ENCODE peak calls at places on chromosomes 7 and 10, in four cellular contexts. One of them, this sample, is unnamed.
A peak's percentile ranks its signal among the peaks of the same experiment; 100 is the strongest.

GRCh38 chr10:33832124-33832787 is 497.8 kb upstream of the NRP1 start:
- DNase-seq in right cardiac atrium: no peak
- DNase-seq in GM06990: no peak
- DNase-seq in CD8-positive, alpha-beta T cell: no peak
- DNase-seq in this sample: no peak

GRCh38 chr7:157896774-157897555 is 560.2 kb downstream of the DNAJB6 start:
- DNase-seq in right cardiac atrium: no peak
- DNase-seq in GM06990: no peak
- DNase-seq in CD8-positive, alpha-beta T cell: no peak
- DNase-seq in this sample: no peak

GRCh38 chr10:92571649-92572048 is 2.2 kb downstream of the IDE start:
- DNase-seq in right cardiac atrium: no peak
- DNase-seq in GM06990: no peak
- DNase-seq in CD8-positive, alpha-beta T cell: no peak
- DNase-seq in this sample: no peak

GRCh38 chr10:104054430-104054829 is 31.2 kb downstream of the COL17A1 start:
- DNase-seq in right cardiac atrium: no peak
- DNase-seq in GM06990: no peak
- DNase-seq in CD8-positive, alpha-beta T cell: no peak
- DNase-seq in this sample: peak; percentile 81

GRCh38 chr7:155764432-155764798 is 47.8 kb downstream of the SHH start:
- DNase-seq in right cardiac atrium: no peak
- DNase-seq in GM06990: no peak
- DNase-seq in CD8-positive, alpha-beta T cell: peak; percentile 32
- DNase-seq in this sample: no peak

GRCh38 chr7:24862461-24862860 is 105.2 kb upstream of the GSDME start:
- DNase-seq in right cardiac atrium: no peak
- DNase-seq in GM06990: no peak
- DNase-seq in CD8-positive, alpha-beta T cell: no peak
- DNase-seq in this sample: no peak

GRCh38 chr10:113922787-113923570 is 68.5 kb downstream of the NHLRC2 start:
- DNase-seq in right cardiac atrium: no peak
- DNase-seq in GM06990: peak; percentile 13
- DNase-seq in CD8-positive, alpha-beta T cell: no peak
- DNase-seq in this sample: no peak

GRCh38 chr7:35259555-35259954 is 5.7 kb upstream of the TBX20 start:
- DNase-seq in right cardiac atrium: no peak
- DNase-seq in GM06990: no peak
- DNase-seq in CD8-positive, alpha-beta T cell: no peak
- DNase-seq in this sample: no peak

GRCh38 chr7:119594956-119595355 is 678.0 kb upstream of the KCND2 start:
- DNase-seq in right cardiac atrium: no peak
- DNase-seq in GM06990: no peak
- DNase-seq in CD8-positive, alpha-beta T cell: no peak
- DNase-seq in this sample: no peak

GRCh38 chr10:92822964-92823363 is 25.4 kb upstream of the EXOC6 start:
- DNase-seq in right cardiac atrium: no peak
- DNase-seq in GM06990: no peak
- DNase-seq in CD8-positive, alpha-beta T cell: no peak
- DNase-seq in this sample: no peak

GRCh38 chr7:7103343-7104313 is 78.7 kb upstream of the C1GALT1 start:
- DNase-seq in right cardiac atrium: no peak
- DNase-seq in GM06990: no peak
- DNase-seq in CD8-positive, alpha-beta T cell: no peak
- DNase-seq in this sample: no peak

GRCh38 chr7:150931199-150931869 is 46.8 kb downstream of the KCNH2 start:
- DNase-seq in right cardiac atrium: no peak
- DNase-seq in GM06990: no peak
- DNase-seq in CD8-positive, alpha-beta T cell: peak; percentile 38
- DNase-seq in this sample: no peak

GRCh38 chr10:132627736-132628512 is 90.3 kb downstream of the INPP5A start:
- DNase-seq in right cardiac atrium: peak; percentile 62
- DNase-seq in GM06990: no peak
- DNase-seq in CD8-positive, alpha-beta T cell: no peak
- DNase-seq in this sample: peak; percentile 40

GRCh38 chr7:154973381-154973780 is 29.5 kb downstream of the PAXIP1 start:
- DNase-seq in right cardiac atrium: no peak
- DNase-seq in GM06990: no peak
- DNase-seq in CD8-positive, alpha-beta T cell: no peak
- DNase-seq in this sample: no peak

GRCh38 chr7:3149231-3149960 is 105.7 kb upstream of the CARD11 start:
- DNase-seq in right cardiac atrium: no peak
- DNase-seq in GM06990: no peak
- DNase-seq in CD8-positive, alpha-beta T cell: no peak
- DNase-seq in this sample: no peak

GRCh38 chr7:155594961-155595366 is 48.6 kb upstream of the CNPY1 start:
- DNase-seq in right cardiac atrium: no peak
- DNase-seq in GM06990: no peak
- DNase-seq in CD8-positive, alpha-beta T cell: no peak
- DNase-seq in this sample: no peak

GRCh38 chr7:151059362-151060112 is at the start of gene SLC4A2:
- DNase-seq in right cardiac atrium: peak; percentile 85
- DNase-seq in GM06990: peak; percentile 86
- DNase-seq in CD8-positive, alpha-beta T cell: peak; percentile 73
- DNase-seq in this sample: peak; percentile 74

GRCh38 chr7:55100172-55100961 is 81.5 kb downstream of the EGFR start:
- DNase-seq in right cardiac atrium: peak; percentile 84
- DNase-seq in GM06990: no peak
- DNase-seq in CD8-positive, alpha-beta T cell: no peak
- DNase-seq in this sample: no peak

GRCh38 chr7:141402277-141402996 is 148.8 kb upstream of the AGK start:
- DNase-seq in right cardiac atrium: no peak
- DNase-seq in GM06990: no peak
- DNase-seq in CD8-positive, alpha-beta T cell: no peak
- DNase-seq in this sample: no peak

GRCh38 chr10:2881720-2882459 is 185.5 kb upstream of the PFKP start:
- DNase-seq in right cardiac atrium: no peak
- DNase-seq in GM06990: no peak
- DNase-seq in CD8-positive, alpha-beta T cell: no peak
- DNase-seq in this sample: no peak

GRCh38 chr10:95245425-95246055 is 45.3 kb downstream of the PDLIM1 start:
- DNase-seq in right cardiac atrium: no peak
- DNase-seq in GM06990: peak; percentile 66
- DNase-seq in CD8-positive, alpha-beta T cell: no peak
- DNase-seq in this sample: no peak

GRCh38 chr10:120616311-120616911 is 159.4 kb downstream of the PLPP4 start:
- DNase-seq in right cardiac atrium: no peak
- DNase-seq in GM06990: no peak
- DNase-seq in CD8-positive, alpha-beta T cell: no peak
- DNase-seq in this sample: no peak

GRCh38 chr10:124898493-124898892 is 43.4 kb upstream of the ZRANB1 start:
- DNase-seq in right cardiac atrium: no peak
- DNase-seq in GM06990: no peak
- DNase-seq in CD8-positive, alpha-beta T cell: no peak
- DNase-seq in this sample: no peak

GRCh38 chr10:130740788-130741785 is 570.4 kb downstream of the TCERG1L start:
- DNase-seq in right cardiac atrium: no peak
- DNase-seq in GM06990: no peak
- DNase-seq in CD8-positive, alpha-beta T cell: no peak
- DNase-seq in this sample: no peak

GRCh38 chr10:484925-485661 is 204.4 kb downstream of the DIP2C start:
- DNase-seq in right cardiac atrium: no peak
- DNase-seq in GM06990: peak; percentile 38
- DNase-seq in CD8-positive, alpha-beta T cell: no peak
- DNase-seq in this sample: peak; percentile 39

GRCh38 chr7:140876519-140877248 is 48.0 kb downstream of the BRAF start:
- DNase-seq in right cardiac atrium: no peak
- DNase-seq in GM06990: peak; percentile 22
- DNase-seq in CD8-positive, alpha-beta T cell: no peak
- DNase-seq in this sample: no peak

GRCh38 chr7:17822557-17823173 is 117.6 kb downstream of the SNX13 start:
- DNase-seq in right cardiac atrium: no peak
- DNase-seq in GM06990: no peak
- DNase-seq in CD8-positive, alpha-beta T cell: no peak
- DNase-seq in this sample: no peak

GRCh38 chr10:104322416-104322782 is 15.9 kb downstream of the ITPRIP start:
- DNase-seq in right cardiac atrium: no peak
- DNase-seq in GM06990: no peak
- DNase-seq in CD8-positive, alpha-beta T cell: no peak
- DNase-seq in this sample: no peak

GRCh38 chr10:121668336-121669009 is 70.2 kb upstream of the FGFR2 start:
- DNase-seq in right cardiac atrium: peak; percentile 63
- DNase-seq in GM06990: no peak
- DNase-seq in CD8-positive, alpha-beta T cell: no peak
- DNase-seq in this sample: peak; percentile 43

GRCh38 chr7:94510582-94511456 is 1.2 kb downstream of the CASD1 start:
- DNase-seq in right cardiac atrium: peak; percentile 29
- DNase-seq in GM06990: no peak
- DNase-seq in CD8-positive, alpha-beta T cell: peak; percentile 32
- DNase-seq in this sample: peak; percentile 35

GRCh38 chr7:127253289-127254162 is 785 bp upstream of the GRM8 start:
- DNase-seq in right cardiac atrium: peak; percentile 60
- DNase-seq in GM06990: peak; percentile 66
- DNase-seq in CD8-positive, alpha-beta T cell: peak; percentile 51
- DNase-seq in this sample: peak; percentile 47

GRCh38 chr10:33900591-33900990 is 566.1 kb upstream of the NRP1 start:
- DNase-seq in right cardiac atrium: no peak
- DNase-seq in GM06990: no peak
- DNase-seq in CD8-positive, alpha-beta T cell: no peak
- DNase-seq in this sample: no peak

GRCh38 chr10:113226404-113226803 is 276.4 kb downstream of the TCF7L2 start:
- DNase-seq in right cardiac atrium: peak; percentile 19
- DNase-seq in GM06990: no peak
- DNase-seq in CD8-positive, alpha-beta T cell: no peak
- DNase-seq in this sample: no peak

DNA sequence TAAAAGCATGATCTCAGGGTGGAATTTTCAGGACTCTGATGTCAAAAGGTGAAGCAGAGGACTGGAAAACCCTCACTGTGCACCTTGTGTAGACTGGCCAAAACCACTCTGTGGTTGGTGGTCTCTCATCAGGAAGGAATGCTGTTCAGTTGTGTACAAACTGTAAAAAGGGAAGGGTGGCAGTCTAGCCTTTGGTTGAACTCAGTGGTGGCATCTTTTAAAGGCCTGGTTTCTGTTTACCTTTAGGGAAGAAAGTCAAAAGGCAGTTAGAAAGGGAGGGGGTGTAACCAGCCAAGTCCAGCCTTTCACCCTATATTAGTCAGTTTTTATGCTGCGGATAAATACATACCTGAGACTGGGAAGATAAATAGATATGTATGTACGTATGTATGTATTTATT is 7.0 kb upstream of the ACTR3B start:
- DNase-seq in right cardiac atrium: no peak
- DNase-seq in GM06990: no peak
- DNase-seq in CD8-positive, alpha-beta T cell: no peak
- DNase-seq in this sample: no peak
- H3K4me3 ChIP-seq in right cardiac atrium: no peak overlapping the region
- H3K4me3 ChIP-seq in GM06990: no peak overlapping the region
- H3K4me3 ChIP-seq in CD8-positive, alpha-beta T cell: no peak overlapping the region
- H3K4me3 ChIP-seq in this sample: no peak overlapping the region

GRCh38 chr10:23202736-23203135 is 10.6 kb downstream of the PTF1A start:
- DNase-seq in right cardiac atrium: no peak
- DNase-seq in GM06990: no peak
- DNase-seq in CD8-positive, alpha-beta T cell: no peak
- DNase-seq in this sample: no peak
- H3K27me3 ChIP-seq in right cardiac atrium: peaks cover 13% of the 10 kb centered on the region
- H3K27me3 ChIP-seq in GM06990: peaks cover 2% of the 10 kb centered on the region
- H3K27me3 ChIP-seq in CD8-positive, alpha-beta T cell: no peaks in the 10 kb centered on the region
- H3K27me3 ChIP-seq in this sample: peaks cover 46% of the 10 kb centered on the region

DNA sequence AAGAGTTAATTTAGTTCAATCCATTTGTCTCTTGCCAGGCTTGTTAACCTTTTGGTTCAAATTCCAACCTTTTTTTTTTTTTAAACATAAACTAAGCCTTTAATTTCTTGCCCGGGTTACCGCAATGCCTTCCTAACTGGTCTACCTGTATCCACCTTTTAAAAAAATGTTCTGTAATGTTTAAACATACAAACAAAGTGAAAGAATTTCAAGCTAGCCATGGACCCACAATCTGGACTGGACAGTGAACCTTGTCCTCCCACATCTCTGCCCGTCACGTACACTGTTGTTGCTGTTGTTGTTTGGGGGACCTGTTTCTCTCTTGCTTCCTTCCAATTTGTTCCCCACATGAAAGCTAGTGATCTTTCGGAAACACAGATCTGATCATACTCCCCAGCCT is 724.7 kb upstream of the AUTS2 start:
- DNase-seq in right cardiac atrium: no peak
- DNase-seq in GM06990: no peak
- DNase-seq in CD8-positive, alpha-beta T cell: no peak
- DNase-seq in this sample: no peak
- H3K4me3 ChIP-seq in right cardiac atrium: no peak overlapping the region
- H3K4me3 ChIP-seq in GM06990: no peak overlapping the region
- H3K4me3 ChIP-seq in CD8-positive, alpha-beta T cell: no peak overlapping the region
- H3K4me3 ChIP-seq in this sample: no peak overlapping the region

GRCh38 chr7:71754828-71755227 is 622.9 kb downstream of the GALNT17 start:
- DNase-seq in right cardiac atrium: no peak
- DNase-seq in GM06990: no peak
- DNase-seq in CD8-positive, alpha-beta T cell: no peak
- DNase-seq in this sample: no peak

GRCh38 chr7:71750290-71750689 is 618.3 kb downstream of the GALNT17 start:
- DNase-seq in right cardiac atrium: no peak
- DNase-seq in GM06990: no peak
- DNase-seq in CD8-positive, alpha-beta T cell: no peak
- DNase-seq in this sample: no peak

GRCh38 chr7:71752171-71752935 is 620.4 kb downstream of the GALNT17 start:
- DNase-seq in right cardiac atrium: peak; percentile 30
- DNase-seq in GM06990: peak; percentile 70
- DNase-seq in CD8-positive, alpha-beta T cell: no peak
- DNase-seq in this sample: peak; percentile 9

GRCh38 chr7:71753236-71753635 is 621.3 kb downstream of the GALNT17 start:
- DNase-seq in right cardiac atrium: no peak
- DNase-seq in GM06990: no peak
- DNase-seq in CD8-positive, alpha-beta T cell: no peak
- DNase-seq in this sample: no peak

GRCh38 chr7:71753959-71754652 is 622.2 kb downstream of the GALNT17 start:
- DNase-seq in right cardiac atrium: no peak
- DNase-seq in GM06990: no peak
- DNase-seq in CD8-positive, alpha-beta T cell: no peak
- DNase-seq in this sample: no peak
- H3K27me3 ChIP-seq in right cardiac atrium: no peaks in the 10 kb centered on the region
- H3K27me3 ChIP-seq in GM06990: no peaks in the 10 kb centered on the region
- H3K27me3 ChIP-seq in CD8-positive, alpha-beta T cell: no peaks in the 10 kb centered on the region
- H3K27me3 ChIP-seq in this sample: no peaks in the 10 kb centered on the region

DNA sequence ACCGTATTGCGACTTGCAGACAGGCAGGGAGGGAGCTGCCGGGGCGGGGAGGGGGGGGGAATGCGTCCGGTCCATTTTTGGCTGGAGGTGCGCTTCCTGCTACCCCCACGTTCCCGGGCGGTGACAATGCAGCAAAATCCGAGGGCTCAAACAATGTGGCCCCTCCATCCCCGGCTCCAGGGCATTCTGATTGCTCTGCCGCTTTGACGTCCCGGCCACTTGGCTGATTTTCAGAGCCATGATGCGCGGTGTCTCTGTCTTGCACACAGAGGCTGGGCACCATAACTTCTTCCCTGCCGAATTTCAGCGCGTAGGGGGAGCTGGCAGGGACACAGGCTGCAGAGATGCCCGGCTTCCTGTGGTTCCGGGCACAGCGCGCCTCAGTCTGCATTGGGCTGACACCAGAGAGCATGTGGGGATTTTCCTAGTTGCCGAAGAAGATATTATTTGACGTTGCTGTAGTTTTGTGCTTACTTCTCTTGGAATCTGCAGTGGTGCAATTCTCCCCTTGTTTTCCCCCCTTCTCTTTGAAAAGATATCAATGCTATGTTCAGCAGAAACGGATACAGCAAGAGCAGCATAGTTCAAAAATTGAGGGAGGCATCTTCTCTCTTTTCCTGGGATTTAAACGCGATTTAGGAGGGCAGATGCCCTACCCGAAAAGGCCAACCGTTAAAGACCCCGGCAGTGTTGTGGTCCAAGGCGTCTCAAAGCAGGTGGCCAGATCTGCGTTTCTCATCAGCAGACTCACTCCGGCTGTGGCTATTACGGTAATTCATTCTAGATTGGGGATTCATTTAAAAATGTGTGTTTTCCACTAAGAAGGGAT is 1.4 kb downstream of the HECW1 start:
- DNase-seq in right cardiac atrium: no peak
- DNase-seq in GM06990: no peak
- DNase-seq in CD8-positive, alpha-beta T cell: no peak
- DNase-seq in this sample: peak; percentile 47
- H3K4me3 ChIP-seq in right cardiac atrium: peak overlapping the region; percentile 13
- H3K4me3 ChIP-seq in GM06990: peak overlapping the region; percentile 53
- H3K4me3 ChIP-seq in CD8-positive, alpha-beta T cell: no peak overlapping the region
- H3K4me3 ChIP-seq in this sample: peak overlapping the region; percentile 41